ENCODE peak calls at places on chromosome 7, in seven cellular contexts. J is sigmoid colon, Q is fibroblast of lung, A is heart left ventricle, W is pancreas, F is neural progenitor cell, S is GM23248. M is an unnamed sample. For H3K9me3 and H3K27me3, the result is how much of the 10 kb centered on the place peaks cover.

GRCh38 chr7:26420600-26420999 is 128.9 kb downstream of the SNX10 start:
- DNase-seq in J (no peak), Q (no peak), A (no peak), W (no peak), F (peak), S (no peak), M (no peak)

GRCh38 chr7:38160003-38160571 is 18.0 kb upstream of the STARD3NL start:
- DNase-seq in J (no peak), Q (no peak), A (no peak), W (no peak), F (no peak), S (no peak), M (no peak)

GRCh38 chr7:105336009-105336408 is 52.7 kb downstream of the SRPK2 start:
- DNase-seq in J (no peak), Q (peak), A (no peak), W (no peak), F (no peak), S (peak), M (no peak)

GRCh38 chr7:101501351-101501750 is 127.7 kb downstream of the MYL10 start:
- DNase-seq in J (no peak), Q (no peak), A (no peak), W (no peak), F (no peak), S (no peak), M (no peak)

GRCh38 chr7:134155220-134155619 is 28.1 kb downstream of the LRGUK start:
- DNase-seq in J (no peak), Q (no peak), A (no peak), W (no peak), F (no peak), S (no peak), M (no peak)

GRCh38 chr7:124718032-124718766 is 47.4 kb downstream of the GPR37 start:
- DNase-seq in J (no peak), Q (peak), A (no peak), W (no peak), F (no peak), S (no peak), M (no peak)

GRCh38 chr7:11895352-11895751 is 63.4 kb upstream of the THSD7A start:
- DNase-seq in J (no peak), Q (no peak), A (no peak), W (no peak), F (no peak), S (no peak), M (no peak)

GRCh38 chr7:131883769-131884168 is 327.3 kb upstream of the PODXL start:
- DNase-seq in J (no peak), Q (no peak), A (no peak), W (no peak), F (no peak), S (no peak), M (no peak)

GRCh38 chr7:131896189-131896855 is 339.9 kb upstream of the PODXL start:
- DNase-seq in J (no peak), Q (no peak), A (no peak), W (no peak), F (peak), S (no peak), M (no peak)

GRCh38 chr7:1361756-1362125 is 97.5 kb downstream of the MICALL2 start:
- DNase-seq in J (peak), Q (no peak), A (no peak), W (no peak), F (no peak), S (no peak), M (peak)

GRCh38 chr7:12643644-12644043 is 43.8 kb upstream of the ARL4A start:
- DNase-seq in J (no peak), Q (no peak), A (no peak), W (no peak), F (no peak), S (no peak), M (no peak)

GRCh38 chr7:125059861-125060456 is 130.3 kb upstream of the POT1 start:
- DNase-seq in J (no peak), Q (peak), A (no peak), W (no peak), F (no peak), S (peak), M (no peak)

GRCh38 chr7:116952640-116953371 is 495 bp upstream of the ST7 start:
- DNase-seq in J (peak), Q (peak), A (peak), W (peak), F (peak), S (peak), M (no peak)

GRCh38 chr7:121394709-121395140 is 1.4 kb downstream of the FAM3C start:
- DNase-seq in J (no peak), Q (no peak), A (no peak), W (peak), F (no peak), S (no peak), M (no peak)

GRCh38 chr7:29597266-29597665 is 33.6 kb downstream of the PRR15 start:
- DNase-seq in J (no peak), Q (no peak), A (no peak), W (no peak), F (no peak), S (peak), M (no peak)

GRCh38 chr7:108004220-108005142 is 1.5 kb upstream of the LAMB1 start:
- DNase-seq in J (peak), Q (peak), A (no peak), W (peak), F (peak), S (peak), M (no peak)

GRCh38 chr7:44283381-44284211 is 41.8 kb downstream of the CAMK2B start:
- DNase-seq in J (peak), Q (no peak), A (peak), W (peak), F (no peak), S (no peak), M (no peak)

GRCh38 chr7:28002638-28003037 is 178.0 kb downstream of the JAZF1 start:
- DNase-seq in J (no peak), Q (no peak), A (no peak), W (no peak), F (no peak), S (peak), M (no peak)

GRCh38 chr7:116426428-116427156 is 72.9 kb upstream of the CAV2 start:
- DNase-seq in J (no peak), Q (peak), A (peak), W (no peak), F (no peak), S (peak), M (no peak)

GRCh38 chr7:138527746-138528223 is 67.7 kb downstream of the TRIM24 start:
- DNase-seq in J (no peak), Q (peak), A (peak), W (no peak), F (peak), S (no peak), M (no peak)

GRCh38 chr7:150365673-150366398 is 2.8 kb upstream of the REPIN1 start:
- DNase-seq in J (peak), Q (no peak), A (no peak), W (no peak), F (peak), S (no peak), M (no peak)

GRCh38 chr7:36288501-36288900 is 101.2 kb upstream of the ANLN start:
- DNase-seq in J (no peak), Q (no peak), A (no peak), W (no peak), F (no peak), S (no peak), M (no peak)

GRCh38 chr7:126856691-126857291 is 395.9 kb downstream of the GRM8 start:
- DNase-seq in J (no peak), Q (no peak), A (no peak), W (no peak), F (peak), S (peak), M (no peak)

GRCh38 chr7:82183633-82184032 is 259.9 kb downstream of the CACNA2D1 start:
- DNase-seq in J (no peak), Q (peak), A (no peak), W (no peak), F (no peak), S (peak), M (no peak)

GRCh38 chr7:54837167-54837566 is 78.2 kb upstream of the SEC61G start:
- DNase-seq in J (no peak), Q (no peak), A (peak), W (no peak), F (no peak), S (peak), M (no peak)

GRCh38 chr7:39670934-39671333 is 47.6 kb downstream of the RALA start:
- DNase-seq in J (no peak), Q (no peak), A (no peak), W (no peak), F (no peak), S (no peak), M (no peak)

GRCh38 chr7:44385384-44386138 is 60.2 kb upstream of the CAMK2B start:
- DNase-seq in J (no peak), Q (no peak), A (peak), W (no peak), F (no peak), S (no peak), M (no peak)

GRCh38 chr7:46209611-46210170 is 288.6 kb upstream of the IGFBP3 start:
- DNase-seq in J (no peak), Q (no peak), A (no peak), W (no peak), F (no peak), S (no peak), M (no peak)

GRCh38 chr7:95620631-95621030 is 24.3 kb upstream of the PDK4 start:
- DNase-seq in J (no peak), Q (no peak), A (no peak), W (no peak), F (no peak), S (no peak), M (no peak)

GRCh38 chr7:98165827-98166667 is 45.2 kb upstream of the BHLHA15 start:
- DNase-seq in J (no peak), Q (peak), A (peak), W (peak), F (peak), S (peak), M (peak)

GRCh38 chr7:70093496-70093895 is 495.2 kb downstream of the AUTS2 start:
- DNase-seq in J (no peak), Q (peak), A (no peak), W (no peak), F (no peak), S (peak), M (no peak)

GRCh38 chr7:108570146-108570755 is 577 bp downstream of the DNAJB9 start:
- DNase-seq in J (peak), Q (peak), A (peak), W (peak), F (peak), S (peak), M (peak)

GRCh38 chr7:28133872-28134271 is 46.7 kb downstream of the JAZF1 start:
- DNase-seq in J (no peak), Q (no peak), A (no peak), W (no peak), F (no peak), S (no peak), M (no peak)

DNA sequence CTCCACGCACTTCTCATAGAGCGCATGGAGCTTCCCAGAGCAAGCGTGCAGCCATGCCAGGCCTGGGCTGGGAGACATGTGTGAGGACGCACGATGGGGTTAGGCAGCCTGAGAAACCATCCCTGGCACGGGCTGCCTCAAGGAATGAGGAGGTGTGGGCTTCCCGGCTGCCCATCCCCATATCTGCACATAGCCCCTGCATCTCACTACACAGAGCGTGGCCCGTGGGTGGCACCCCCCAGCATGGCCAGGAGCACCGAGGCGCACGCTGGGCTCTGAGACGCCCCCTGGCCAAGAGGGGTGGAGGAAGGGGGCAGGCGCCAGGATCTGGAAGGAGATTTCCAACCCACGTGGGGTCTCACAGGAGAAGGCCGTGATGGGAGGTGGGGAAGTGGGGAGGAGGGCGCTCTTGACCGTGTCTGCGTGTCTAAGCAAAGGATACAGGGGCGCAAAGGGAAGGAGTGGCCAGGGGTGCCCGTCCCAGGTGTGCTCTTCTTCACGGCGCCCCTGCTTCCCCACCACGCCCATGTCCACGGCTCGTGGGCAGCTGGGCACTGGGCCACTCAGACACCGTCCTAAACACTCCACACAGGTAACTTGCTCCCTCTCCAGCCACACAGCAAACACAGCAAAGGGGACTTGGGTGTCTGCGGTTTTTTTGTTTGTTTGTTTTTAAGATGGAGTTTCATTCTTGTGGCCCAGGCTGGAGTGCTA is 340.5 kb downstream of the PTPRN2 start:
- DNase-seq in J (peak), Q (no peak), A (no peak), W (no peak), F (no peak), S (no peak), M (no peak)
- H3K9me3 ChIP-seq in J (under half), Q (under half), A (under half), W (under half), F (under half), S (under half), M (under half)

GRCh38 chr7:130392456-130392860 is 12.2 kb downstream of the CPA1 start:
- DNase-seq in J (no peak), Q (peak), A (no peak), W (no peak), F (no peak), S (peak), M (no peak)

GRCh38 chr7:130393799-130394411 is 13.6 kb downstream of the CPA1 start:
- DNase-seq in J (no peak), Q (no peak), A (no peak), W (no peak), F (no peak), S (no peak), M (no peak)

GRCh38 chr7:130397056-130397455 is 16.8 kb downstream of the CPA1 start:
- DNase-seq in J (no peak), Q (peak), A (no peak), W (no peak), F (no peak), S (no peak), M (no peak)

GRCh38 chr7:130393095-130393494 is 12.8 kb downstream of the CPA1 start:
- DNase-seq in J (no peak), Q (peak), A (no peak), W (no peak), F (no peak), S (peak), M (no peak)

DNA sequence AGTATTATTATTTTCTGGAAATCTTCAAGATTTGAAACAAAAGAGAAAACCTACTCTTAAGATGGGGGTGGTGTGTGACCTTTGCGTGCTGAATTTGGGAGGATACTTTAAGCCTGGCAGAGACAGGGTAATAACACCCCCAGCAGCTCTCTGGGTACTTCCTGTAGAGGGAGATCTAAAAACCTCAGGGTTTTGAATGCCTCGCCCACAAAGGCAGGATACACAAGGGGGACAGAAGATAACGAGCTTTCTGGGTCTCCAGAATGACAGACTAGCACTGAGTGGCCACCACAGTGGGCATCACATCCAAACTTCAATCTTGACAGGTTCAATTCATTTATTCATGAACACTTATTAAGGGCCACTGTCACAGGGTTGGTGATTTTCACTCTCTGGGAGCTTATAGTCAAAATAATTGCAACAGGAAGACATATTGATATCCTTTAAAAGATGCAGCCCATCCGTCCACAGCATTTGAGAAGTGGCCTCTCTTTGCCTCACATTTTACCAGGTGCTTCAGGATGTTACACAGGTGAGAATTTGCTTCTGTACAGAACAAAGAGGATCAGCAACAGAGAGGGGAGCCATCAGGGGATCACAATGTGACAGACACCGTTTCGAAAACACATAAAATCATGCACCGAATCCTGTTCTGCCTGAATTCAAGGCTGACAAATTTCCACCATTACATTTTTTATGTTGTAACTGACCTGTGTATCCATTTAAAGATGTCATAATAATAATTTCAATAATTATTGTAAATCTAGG is 14.3 kb downstream of the CPA1 start:
- DNase-seq in J (no peak), Q (no peak), A (no peak), W (no peak), F (no peak), S (no peak), M (peak)
- H3K27me3 ChIP-seq in J (under half), Q (under half), A (under half), W (under half), F (under half), S (under half), M (under half)

DNA sequence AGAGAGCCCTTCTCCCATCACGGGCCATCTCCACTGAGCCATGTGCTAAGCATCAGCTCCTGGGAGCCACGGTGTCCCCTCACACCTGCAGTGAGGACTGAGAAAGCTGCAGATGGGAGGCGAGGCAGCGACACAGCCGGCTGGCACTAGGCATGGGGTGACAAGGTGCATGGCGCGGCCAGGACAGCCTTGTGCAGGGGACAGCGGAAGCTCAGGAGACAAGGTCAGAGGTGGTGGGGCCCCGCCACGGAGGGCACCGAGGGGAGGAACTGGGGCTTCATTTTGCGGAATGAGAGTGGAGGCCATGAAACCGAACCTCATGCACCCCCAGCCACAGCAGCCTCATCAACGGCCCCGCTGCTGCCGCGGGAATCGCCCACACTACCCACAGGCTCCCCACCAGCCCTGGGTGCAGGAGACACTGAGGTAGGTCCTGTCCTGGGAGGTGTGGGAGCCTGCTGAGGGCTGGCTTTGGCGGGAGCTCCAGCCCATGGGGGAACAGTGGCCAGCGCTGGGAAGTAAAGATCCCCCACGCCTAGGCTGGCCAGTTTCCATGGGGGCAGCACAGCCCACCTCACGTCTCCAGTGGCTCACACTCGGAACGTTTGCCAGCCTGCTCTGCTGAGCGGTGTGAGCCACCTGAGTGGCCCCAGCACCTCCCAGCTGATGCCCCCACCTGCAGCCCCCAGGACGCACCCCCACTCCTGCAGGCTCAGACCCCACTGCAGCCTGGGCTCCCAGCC is 71.2 kb upstream of the INSIG1 start:
- DNase-seq in J (peak), Q (no peak), A (no peak), W (peak), F (no peak), S (no peak), M (no peak)
- H3K27ac ChIP-seq in J (no peak), Q (no peak), A (no peak), W (peak), F (no peak), S (no peak), M (no peak)

DNA sequence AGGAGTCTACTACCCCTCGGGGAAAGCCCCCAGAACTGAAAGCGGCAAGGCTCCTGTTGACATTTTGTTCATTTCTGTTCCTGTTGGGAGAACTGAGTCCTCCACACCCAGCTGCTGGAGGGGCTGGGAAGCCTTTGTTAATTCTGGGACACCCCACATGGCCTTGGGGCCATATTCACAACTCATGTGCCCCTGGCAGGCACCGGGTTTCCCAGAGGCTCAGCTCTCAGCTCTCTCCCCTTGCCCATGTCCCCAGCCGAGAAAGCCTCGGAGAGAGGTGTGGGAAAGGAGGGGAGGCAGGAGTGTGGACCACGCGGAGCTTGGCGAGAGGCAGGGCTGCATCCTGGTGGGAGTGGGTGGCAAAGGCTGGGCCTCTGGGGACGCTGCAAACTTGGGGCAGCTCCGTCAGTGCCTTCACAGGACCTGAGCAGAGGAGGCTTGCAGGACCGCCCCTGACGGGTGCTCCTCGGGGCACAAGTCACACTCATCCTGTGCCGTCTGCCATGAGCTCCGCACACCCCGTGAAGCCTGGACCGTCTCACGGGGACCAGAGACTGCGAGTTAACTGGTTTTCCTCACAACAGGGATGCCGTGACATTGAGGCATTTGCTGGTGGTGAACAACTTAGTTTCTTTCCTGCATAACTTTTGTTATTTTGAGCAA is 140.9 kb downstream of the DNAJB6 start:
- DNase-seq in J (peak), Q (no peak), A (no peak), W (no peak), F (no peak), S (no peak), M (peak)
- H3K9me3 ChIP-seq in J (under half), Q (under half), A (under half), W (under half), F (under half), S (under half), M (under half)

M was measured in CD8-positive, alpha-beta memory T cell.